ENCODE peak calls at places on chromosome 1, in four cellular contexts. X, K, M and D are unnamed samples.

GRCh38 chr1:31523769-31524168 is 52.5 kb upstream of the TINAGL1 start:
- DNase-seq in X (peak), K (no peak), M (no peak), D (no peak)

GRCh38 chr1:241079018-241079417 is 278.0 kb downstream of the RGS7 start:
- DNase-seq in X (no peak), K (no peak), M (no peak), D (no peak)

GRCh38 chr1:156864796-156865195 is 4.1 kb downstream of the NTRK1 start:
- DNase-seq in X (no peak), K (no peak), M (no peak), D (peak)

GRCh38 chr1:153547560-153548551 is 1.2 kb downstream of the S100A3 start:
- DNase-seq in X (no peak), K (no peak), M (no peak), D (no peak)

GRCh38 chr1:113195115-113195845 is 122.3 kb downstream of the LRIG2 start:
- DNase-seq in X (no peak), K (no peak), M (no peak), D (no peak)

GRCh38 chr1:62891961-62892562 is 108.1 kb downstream of the ATG4C start:
- DNase-seq in X (no peak), K (no peak), M (no peak), D (no peak)

GRCh38 chr1:192489046-192489445 is 86.5 kb upstream of the RGS1 start:
- DNase-seq in X (no peak), K (no peak), M (no peak), D (no peak)

GRCh38 chr1:160576430-160576829 is 2.9 kb downstream of the CD84 start:
- DNase-seq in X (no peak), K (no peak), M (no peak), D (no peak)

GRCh38 chr1:67700692-67701410 is 15.8 kb downstream of the GADD45A start:
- DNase-seq in X (peak), K (no peak), M (peak), D (no peak)

GRCh38 chr1:206986402-206986801 is 16.1 kb upstream of the FCAMR start:
- DNase-seq in X (no peak), K (no peak), M (no peak), D (no peak)

GRCh38 chr1:46622341-46622740 is 5.7 kb upstream of the MOB3C start:
- DNase-seq in X (peak), K (peak), M (peak), D (peak)

GRCh38 chr1:182974792-182975191 is 21.8 kb upstream of the SHCBP1L start:
- DNase-seq in X (no peak), K (no peak), M (no peak), D (no peak)

GRCh38 chr1:165595561-165595960 is 35.5 kb upstream of the MGST3 start:
- DNase-seq in X (no peak), K (peak), M (no peak), D (no peak)

GRCh38 chr1:238619652-238620051 is 728.9 kb upstream of the ZP4 start:
- DNase-seq in X (no peak), K (no peak), M (no peak), D (no peak)

GRCh38 chr1:109759513-109760334 is 4.0 kb downstream of the EPS8L3 start:
- DNase-seq in X (no peak), K (no peak), M (no peak), D (no peak)

GRCh38 chr1:238485906-238486219 is 595.1 kb upstream of the ZP4 start:
- DNase-seq in X (no peak), K (no peak), M (no peak), D (no peak)

GRCh38 chr1:25566730-25567341 is 23.4 kb downstream of the LDLRAP1 start:
- DNase-seq in X (no peak), K (no peak), M (peak), D (no peak)

GRCh38 chr1:220690140-220691038 is at the start of gene C1orf115:
- DNase-seq in X (peak), K (peak), M (no peak), D (peak)

GRCh38 chr1:41513388-41513745 is 28.9 kb upstream of the EDN2 start:
- DNase-seq in X (no peak), K (no peak), M (no peak), D (no peak)

GRCh38 chr1:227924838-227925574 is 22.7 kb downstream of the WNT9A start:
- DNase-seq in X (no peak), K (no peak), M (no peak), D (no peak)

GRCh38 chr1:47755368-47755990 is 241.7 kb downstream of the TRABD2B start:
- DNase-seq in X (peak), K (peak), M (peak), D (peak)

GRCh38 chr1:205907794-205908193 is 35.5 kb downstream of the SLC26A9 start:
- DNase-seq in X (peak), K (peak), M (peak), D (peak)

GRCh38 chr1:165949335-165950130 is 122.1 kb downstream of the UCK2 start:
- DNase-seq in X (no peak), K (peak), M (no peak), D (no peak)

GRCh38 chr1:201597551-201598230 is 58.8 kb downstream of the NAV1 start:
- DNase-seq in X (peak), K (no peak), M (no peak), D (peak)

GRCh38 chr1:17075470-17076255 is 21.8 kb upstream of the SDHB start:
- DNase-seq in X (peak), K (no peak), M (peak), D (peak)

GRCh38 chr1:207309775-207310273 is 11.7 kb upstream of the CD55 start:
- DNase-seq in X (peak), K (peak), M (peak), D (peak)

GRCh38 chr1:38474738-38475623 is 384.6 kb downstream of the RRAGC start:
- DNase-seq in X (no peak), K (no peak), M (peak), D (no peak)

GRCh38 chr1:45490121-45490622 is 791 bp downstream of the TESK2 start:
- DNase-seq in X (peak), K (no peak), M (no peak), D (peak)

GRCh38 chr1:47701741-47702515 is 264.1 kb downstream of the FOXD2 start:
- DNase-seq in X (no peak), K (no peak), M (no peak), D (no peak)

GRCh38 chr1:193356249-193356648 is 169.8 kb upstream of the B3GALT2 start:
- DNase-seq in X (no peak), K (no peak), M (no peak), D (no peak)

GRCh38 chr1:156838972-156839371 is 19.9 kb downstream of the INSRR start:
- DNase-seq in X (peak), K (no peak), M (peak), D (peak)

GRCh38 chr1:17280894-17281293 is 27.1 kb upstream of the PADI4 start:
- DNase-seq in X (no peak), K (no peak), M (no peak), D (no peak)

GRCh38 chr1:167651161-167651693 is 21.2 kb downstream of the RCSD1 start:
- DNase-seq in X (peak), K (no peak), M (peak), D (no peak)

GRCh38 chr1:100147875-100148274 is 14.9 kb downstream of the TRMT13 start:
- DNase-seq in X (no peak), K (no peak), M (no peak), D (no peak)

GRCh38 chr1:86396503-86396900 is 379 bp upstream of the ODF2L start:
- DNase-seq in X (no peak), K (no peak), M (peak), D (no peak)

GRCh38 chr1:246794261-246795093 is 70.3 kb downstream of the SCCPDH start:
- DNase-seq in X (peak), K (peak), M (no peak), D (no peak)

GRCh38 chr1:205777994-205778393 is 2.7 kb upstream of the RAB29 start:
- DNase-seq in X (no peak), K (no peak), M (no peak), D (no peak)